ENCODE peak calls at places on chromosome 17, in four cellular contexts. Q, W, Z and H are unnamed samples.

GRCh38 chr17:12964162-12964561 is 53.7 kb downstream of the ELAC2 start:
- DNase-seq in Z (no peak), W (no peak), Q (no peak), H (no peak)

GRCh38 chr17:20026960-20027359 is 17.8 kb downstream of the SPECC1 start:
- DNase-seq in Q (no peak), Z (no peak), W (no peak), H (no peak)

GRCh38 chr17:31175237-31175636 is 80.5 kb downstream of the NF1 start:
- DNase-seq in Z (no peak), Q (no peak), W (no peak), H (no peak)

GRCh38 chr17:63988741-63989621 is 9.2 kb upstream of the PRR29 start:
- DNase-seq in W (no peak), Z (no peak), Q (no peak), H (no peak)

GRCh38 chr17:4858880-4859260 is 25.7 kb downstream of the MINK1 start:
- DNase-seq in W (peak), Z (no peak), Q (peak), H (no peak)

GRCh38 chr17:70905796-70906195 is 736.5 kb downstream of the KCNJ2 start:
- DNase-seq in W (no peak), Q (peak), Z (no peak), H (no peak)

GRCh38 chr17:63945851-63946439 is 13.8 kb upstream of the CD79B start:
- DNase-seq in Q (no peak), W (no peak), Z (no peak), H (no peak)

GRCh38 chr17:56939869-56940484 is 20.9 kb downstream of the COIL start:
- DNase-seq in Q (no peak), Z (no peak), W (no peak), H (peak)

GRCh38 chr17:31391496-31391949 is at the start of gene RAB11FIP4:
- DNase-seq in Z (peak), Q (peak), W (no peak), H (no peak)

GRCh38 chr17:30326816-30327215 is 7.0 kb downstream of the TMIGD1 start:
- DNase-seq in Z (no peak), Q (no peak), W (no peak), H (no peak)

GRCh38 chr17:28470266-28471126 is 2.9 kb upstream of the SLC13A2 start:
- DNase-seq in Q (no peak), W (no peak), Z (no peak), H (no peak)

GRCh38 chr17:48608494-48608834 is 2.4 kb downstream of the HOXB7 start:
- DNase-seq in Z (no peak), W (no peak), Q (no peak), H (no peak)

GRCh38 chr17:75643033-75644017 is 10.1 kb downstream of the SMIM5 start:
- DNase-seq in Z (no peak), Q (no peak), W (no peak), H (no peak)

GRCh38 chr17:19900809-19901208 is 33.1 kb upstream of the ULK2 start:
- DNase-seq in W (no peak), Z (no peak), Q (no peak), H (no peak)

GRCh38 chr17:17363638-17364337 is 60.6 kb downstream of the NT5M start:
- DNase-seq in Z (no peak), W (peak), Q (no peak), H (no peak)

GRCh38 chr17:62824290-62825135 is 16.4 kb upstream of the MARCHF10 start:
- DNase-seq in Q (no peak), Z (no peak), W (no peak), H (no peak)

GRCh38 chr17:29857823-29858222 is 72.2 kb downstream of the SSH2 start:
- DNase-seq in W (no peak), Z (no peak), Q (no peak), H (no peak)

GRCh38 chr17:29572691-29573557 is 4.4 kb downstream of the TP53I13 start:
- DNase-seq in Z (peak), W (peak), Q (peak), H (peak)

GRCh38 chr17:40560592-40561293 is 4.5 kb downstream of the CCR7 start:
- DNase-seq in Q (no peak), W (no peak), Z (no peak), H (peak)
- TF ChIP-seq POLR2A in Q (no peak), W (no peak), Z (no peak), H (no peak)

DNA sequence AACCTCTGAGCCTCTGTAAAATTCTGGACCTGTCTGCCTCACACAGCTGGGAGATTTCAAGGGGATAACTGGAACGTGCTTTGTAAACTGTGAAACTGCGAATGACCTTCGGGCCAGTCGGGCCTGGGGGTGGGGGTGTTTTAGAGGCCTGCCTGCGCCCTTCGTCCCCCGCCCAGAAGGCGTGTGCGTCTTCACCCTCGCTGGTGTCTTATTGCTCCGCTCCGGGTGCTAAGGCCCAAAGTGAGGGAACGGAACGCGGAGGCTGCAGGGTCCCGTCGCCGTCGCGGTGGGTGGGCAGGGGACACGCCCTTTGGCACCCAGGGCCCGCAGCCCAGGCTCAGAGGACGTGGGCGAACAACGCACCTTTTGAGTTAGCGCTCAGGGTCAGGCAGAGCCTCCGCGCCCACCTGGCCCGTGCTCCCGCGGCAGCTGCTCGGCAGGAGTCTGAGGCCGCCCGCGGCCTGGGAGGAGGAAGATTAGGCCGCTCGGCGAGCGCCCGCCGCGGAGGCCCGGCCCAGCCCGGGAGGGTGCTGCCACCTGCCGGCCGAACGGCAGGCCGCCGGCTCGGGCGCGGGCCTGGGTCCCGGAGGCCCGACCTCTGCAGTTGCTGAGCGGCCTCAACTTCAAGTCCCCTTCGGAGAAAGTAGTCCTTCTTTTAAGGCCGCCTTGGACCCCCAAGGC is 29.7 kb downstream of the DCAKD start:
- DNase-seq in Q (no peak), Z (peak), W (peak), H (peak)
- TF ChIP-seq POLR2A in Q (no peak), Z (no peak), W (peak), H (no peak)

GRCh38 chr17:7614422-7615264 is at the start of gene FXR2:
- DNase-seq in Q (peak), Z (peak), W (peak), H (peak)
- TF ChIP-seq POLR2A in Q (peak), Z (peak), W (peak), H (peak)

GRCh38 chr17:82030470-82031302 is 792 bp upstream of the RAC3 start:
- DNase-seq in W (peak), Z (peak), Q (peak), H (peak)
- TF ChIP-seq POLR2A in W (peak), Z (no peak), Q (no peak), H (no peak)

GRCh38 chr17:73293480-73293911 is 18.3 kb downstream of the CDC42EP4 start:
- DNase-seq in W (peak), Q (no peak), Z (peak), H (no peak)
- TF ChIP-seq POLR2A in W (no peak), Q (no peak), Z (no peak), H (no peak)

GRCh38 chr17:39196820-39197331 is 593 bp downstream of the CACNB1 start:
- DNase-seq in W (peak), Q (no peak), Z (peak), H (no peak)

GRCh38 chr17:39196191-39196819 is 1.2 kb downstream of the CACNB1 start:
- DNase-seq in W (peak), Z (no peak), Q (no peak), H (no peak)

GRCh38 chr17:39198186-39198566 is 707 bp upstream of the CACNB1 start:
- DNase-seq in W (no peak), Q (no peak), Z (no peak), H (peak)

GRCh38 chr17:39195568-39196160 is 1.8 kb downstream of the CACNB1 start:
- DNase-seq in W (peak), Z (no peak), Q (no peak), H (no peak)

DNA sequence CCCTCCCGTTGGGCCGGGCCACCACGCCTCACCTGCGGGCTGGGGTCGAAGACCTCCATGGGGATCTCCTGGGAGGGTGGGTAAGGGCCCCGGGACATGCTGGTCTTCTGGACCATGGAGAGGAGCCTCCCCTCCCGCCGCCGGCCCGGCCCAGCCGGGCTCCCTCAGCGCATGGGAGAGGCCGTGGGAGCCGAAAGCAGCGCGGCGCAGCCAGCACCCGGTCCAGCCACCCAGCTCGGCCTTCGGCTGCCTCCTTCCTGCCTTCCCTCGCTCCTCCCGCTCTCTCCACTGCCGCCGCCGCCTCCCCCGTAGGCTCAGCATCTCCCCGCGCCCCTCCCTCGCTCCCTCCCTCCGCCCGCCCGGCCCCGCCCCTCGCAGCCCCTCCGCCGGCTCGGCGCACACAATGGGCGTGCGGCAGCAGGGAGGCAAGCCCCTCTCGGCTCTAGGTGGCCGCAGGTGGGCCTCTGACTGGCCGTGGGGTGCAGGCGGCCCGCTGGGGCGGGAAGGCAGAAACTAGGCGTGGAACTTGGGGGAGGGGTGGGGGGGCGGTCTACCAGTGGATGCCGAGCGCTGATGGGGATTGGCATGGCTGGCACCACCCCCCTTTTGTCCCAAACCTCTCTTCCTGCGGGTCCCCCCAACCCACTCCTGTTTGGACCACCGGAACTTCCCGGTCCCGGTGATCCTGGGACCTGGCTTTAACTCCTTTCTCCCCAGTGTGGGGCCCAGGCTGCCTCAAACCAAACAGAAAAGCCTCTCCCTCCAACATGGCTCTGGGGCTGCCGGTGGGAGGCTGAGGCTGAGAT is at the start of gene CACNB1:
- DNase-seq in Q (peak), W (peak), Z (peak), H (peak)
- TF ChIP-seq POLR2A in Q (no peak), W (no peak), Z (no peak), H (no peak)

GRCh38 chr17:9571201-9571600 is 4.4 kb downstream of the STX8 start:
- DNase-seq in Z (no peak), Q (no peak), W (no peak), H (no peak)

GRCh38 chr17:9577402-9577709 is 914 bp downstream of the CFAP52 start:
- DNase-seq in W (no peak), Q (no peak), Z (no peak), H (no peak)

GRCh38 chr17:9576521-9577401 is at the start of gene CFAP52:
- DNase-seq in Q (peak), Z (peak), W (peak), H (peak)

GRCh38 chr17:9575381-9576072 is at the start of gene STX8:
- DNase-seq in Q (peak), W (peak), Z (peak), H (peak)
- TF ChIP-seq POLR2A in Q (no peak), W (peak), Z (no peak), H (peak)

DNA sequence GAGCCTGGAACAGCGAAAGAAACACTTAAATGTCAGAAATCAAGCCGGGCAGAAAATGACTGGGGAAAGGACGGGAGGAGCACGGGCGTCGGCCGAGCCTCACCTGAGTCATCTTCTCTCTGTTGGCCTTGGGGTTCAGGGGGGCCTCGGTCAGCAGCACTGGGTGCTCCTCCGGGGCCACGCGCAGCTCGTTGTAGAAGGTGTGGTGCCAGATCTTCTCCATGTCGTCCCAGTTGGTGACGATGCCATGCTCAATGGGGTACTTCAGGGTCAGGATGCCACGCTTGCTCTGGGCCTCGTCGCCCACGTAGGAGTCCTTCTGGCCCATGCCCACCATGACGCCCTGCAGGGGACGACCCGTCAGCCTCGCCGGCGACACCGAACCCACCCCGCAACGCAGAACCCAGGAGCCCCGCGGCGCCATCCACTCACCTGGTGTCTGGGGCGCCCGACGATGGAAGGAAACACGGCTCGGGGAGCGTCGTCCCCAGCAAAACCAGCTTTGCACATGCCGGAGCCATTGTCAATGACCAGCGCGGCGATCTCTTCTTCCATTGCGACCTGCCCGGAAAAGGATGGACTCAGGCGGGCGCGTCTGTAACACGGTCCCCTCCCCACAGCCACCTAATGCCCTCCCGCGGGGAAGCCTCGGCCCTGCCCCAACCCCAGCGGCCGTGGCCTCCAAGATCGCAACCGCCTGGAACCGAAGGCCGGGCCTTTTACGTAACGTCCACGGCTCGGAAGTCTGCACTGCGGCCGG is 619 bp downstream of the ACTG1 start:
- DNase-seq in Q (peak), Z (peak), W (no peak), H (peak)
- TF ChIP-seq POLR2A in Q (no peak), Z (no peak), W (no peak), H (no peak)

GRCh38 chr17:69142473-69142802 is 743 bp upstream of the ABCA6 start:
- DNase-seq in W (no peak), Z (no peak), Q (peak), H (no peak)
- TF ChIP-seq POLR2A in W (no peak), Z (no peak), Q (no peak), H (no peak)

GRCh38 chr17:42677012-42677857 is 441 bp upstream of the PLEKHH3 start:
- DNase-seq in Q (peak), Z (peak), W (peak), H (peak)
- TF ChIP-seq POLR2A in Q (no peak), Z (no peak), W (no peak), H (peak)